ENCODE peak calls at places on chromosome 11, in seven cellular contexts. R is CD4-positive, alpha-beta T cell; N is CD8-positive, alpha-beta T cell; S is PC-3; A is H9; H is upper lobe of left lung; O is fibroblast of lung. L is an unnamed sample.

GRCh38 chr11:15654397-15654915 is 539.7 kb downstream of the INSC start:
- DNase-seq in R (no peak), N (no peak), S (no peak), A (no peak), H (no peak), O (no peak), L (no peak)

GRCh38 chr11:33257160-33257896 is at the start of gene HIPK3:
- DNase-seq in R (peak; percentile 67), N (peak; percentile 75), S (peak; percentile 80), A (peak; percentile 79), H (peak; percentile 91), O (peak; percentile 75), L (peak; percentile 68)

GRCh38 chr11:1390603-1391164 is 950 bp downstream of the BRSK2 start:
- DNase-seq in R (no peak), N (no peak), S (no peak), A (peak; percentile 60), H (no peak), O (no peak), L (peak; percentile 44)

GRCh38 chr11:8729837-8730696 is 47.5 kb downstream of the RPL27A start:
- DNase-seq in R (no peak), N (no peak), S (no peak), A (peak; percentile 57), H (no peak), O (no peak), L (no peak)

GRCh38 chr11:133946541-133947297 is 10.0 kb downstream of the IGSF9B start:
- DNase-seq in R (no peak), N (peak; percentile 44), S (no peak), A (no peak), H (no peak), O (no peak), L (peak; percentile 44)

GRCh38 chr11:69912161-69912910 is 93.1 kb upstream of the FGF3 start:
- DNase-seq in R (no peak), N (no peak), S (no peak), A (peak; percentile 24), H (no peak), O (no peak), L (no peak)

GRCh38 chr11:132123449-132123848 is 753.0 kb downstream of the NTM start:
- DNase-seq in R (no peak), N (no peak), S (no peak), A (peak; percentile 46), H (no peak), O (no peak), L (peak; percentile 76)

GRCh38 chr11:60915250-60915914 is 1.4 kb downstream of the TMEM109 start:
- DNase-seq in R (peak; percentile 48), N (peak; percentile 68), S (peak; percentile 95), A (peak; percentile 77), H (peak; percentile 89), O (peak; percentile 62), L (no peak)

GRCh38 chr11:13745165-13745564 is 76.7 kb downstream of the FAR1 start:
- DNase-seq in R (no peak), N (no peak), S (no peak), A (no peak), H (no peak), O (no peak), L (no peak)

DNA sequence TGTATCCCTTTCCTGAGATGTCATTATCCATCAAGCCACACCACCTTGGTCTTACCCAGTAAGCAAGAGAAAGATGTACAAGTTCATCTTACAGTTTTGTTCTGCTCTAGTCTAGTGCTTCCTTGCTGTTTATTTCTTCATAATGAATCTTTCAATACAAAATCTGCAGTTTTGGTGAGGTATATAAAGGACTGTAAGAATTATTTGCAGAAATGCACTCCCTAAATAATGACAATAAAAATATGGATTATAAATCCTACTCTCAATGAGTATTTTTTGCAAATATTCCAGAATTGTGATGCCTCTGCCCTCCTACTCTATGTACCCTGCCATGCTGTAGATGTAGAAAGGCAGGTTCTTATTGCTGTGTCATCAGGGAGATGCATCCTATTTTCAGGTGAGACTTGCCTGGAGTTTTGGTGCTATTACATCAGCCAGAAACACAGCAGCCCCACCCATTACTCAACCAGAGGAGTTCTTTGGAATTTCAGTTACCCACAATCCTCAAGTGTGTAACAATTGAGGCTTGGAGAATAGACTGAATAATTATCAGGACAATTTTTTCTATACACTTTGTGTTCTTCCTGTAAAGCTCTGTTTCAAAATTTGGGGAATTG is at the start of gene OR10S1:
- DNase-seq in R (no peak), N (no peak), S (no peak), A (no peak), H (no peak), O (no peak), L (no peak)
- H3K27ac ChIP-seq in R (no peak within 1 kb of the TSS), N (no peak within 1 kb of the TSS), S (no peak within 1 kb of the TSS), A (no peak within 1 kb of the TSS), H (no peak within 1 kb of the TSS), O (no peak within 1 kb of the TSS), L (no peak within 1 kb of the TSS)

GRCh38 chr11:110711448-110711775 is 825 bp downstream of the ARHGAP20 start:
- DNase-seq in R (no peak), N (no peak), S (no peak), A (no peak), H (no peak), O (no peak), L (no peak)

GRCh38 chr11:110710520-110711381 is 1.5 kb downstream of the ARHGAP20 start:
- DNase-seq in R (no peak), N (no peak), S (no peak), A (peak; percentile 44), H (peak; percentile 52), O (peak; percentile 43), L (peak; percentile 40)

GRCh38 chr11:110713469-110713776 is 1.2 kb upstream of the ARHGAP20 start:
- DNase-seq in R (no peak), N (no peak), S (no peak), A (no peak), H (no peak), O (no peak), L (no peak)

GRCh38 chr11:110711776-110712642 is at the start of gene ARHGAP20:
- DNase-seq in R (no peak), N (peak; percentile 23), S (peak; percentile 12), A (peak; percentile 81), H (peak; percentile 79), O (peak; percentile 64), L (peak; percentile 57)

DNA sequence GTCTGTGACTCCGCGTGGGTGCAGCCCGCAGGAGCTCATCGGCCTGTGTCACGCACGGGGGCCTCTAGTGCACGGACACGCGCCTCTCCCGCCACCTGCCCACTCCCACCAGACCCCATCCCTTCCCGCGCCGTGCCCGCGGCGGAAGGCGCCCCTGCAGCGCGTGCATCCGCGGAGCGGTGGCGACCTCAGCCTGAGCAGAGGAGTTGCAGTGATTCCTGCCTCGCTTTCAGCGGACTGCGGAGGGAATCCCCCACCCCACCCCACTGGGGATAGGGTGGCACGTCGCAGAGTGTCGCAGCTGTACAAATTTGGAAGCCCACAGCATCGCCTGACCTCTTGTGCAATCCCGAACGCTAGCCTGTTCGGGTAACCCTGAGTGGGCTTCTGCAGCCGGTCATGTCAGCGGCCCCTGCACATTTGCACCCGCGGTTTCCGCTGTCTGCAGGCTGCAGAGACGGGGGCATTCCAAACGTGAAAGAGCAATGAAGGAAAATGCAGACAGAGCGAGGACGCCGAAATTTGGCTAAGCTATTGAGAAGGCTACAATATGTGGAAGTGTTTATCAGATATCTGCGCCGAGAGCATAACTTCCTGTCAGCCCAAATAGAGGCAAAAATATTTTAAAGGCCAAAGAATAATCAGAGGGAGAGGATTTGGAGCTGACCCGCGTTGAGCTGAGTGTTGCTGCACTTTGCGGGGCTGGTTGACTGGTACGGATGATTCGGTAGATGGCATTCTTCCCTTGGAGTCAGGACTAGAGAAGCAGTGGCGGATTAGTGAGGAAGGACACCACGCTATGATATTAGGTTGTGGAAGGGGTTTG is 619 bp upstream of the ARHGAP20 start:
- DNase-seq in R (no peak), N (no peak), S (no peak), A (peak; percentile 28), H (peak; percentile 51), O (peak; percentile 75), L (no peak)
- TF ChIP-seq CTCF in R (no peak), N (no peak), S (no peak), A (no peak), H (no peak), O (peak; percentile 37), L (peak; percentile 35)

DNA sequence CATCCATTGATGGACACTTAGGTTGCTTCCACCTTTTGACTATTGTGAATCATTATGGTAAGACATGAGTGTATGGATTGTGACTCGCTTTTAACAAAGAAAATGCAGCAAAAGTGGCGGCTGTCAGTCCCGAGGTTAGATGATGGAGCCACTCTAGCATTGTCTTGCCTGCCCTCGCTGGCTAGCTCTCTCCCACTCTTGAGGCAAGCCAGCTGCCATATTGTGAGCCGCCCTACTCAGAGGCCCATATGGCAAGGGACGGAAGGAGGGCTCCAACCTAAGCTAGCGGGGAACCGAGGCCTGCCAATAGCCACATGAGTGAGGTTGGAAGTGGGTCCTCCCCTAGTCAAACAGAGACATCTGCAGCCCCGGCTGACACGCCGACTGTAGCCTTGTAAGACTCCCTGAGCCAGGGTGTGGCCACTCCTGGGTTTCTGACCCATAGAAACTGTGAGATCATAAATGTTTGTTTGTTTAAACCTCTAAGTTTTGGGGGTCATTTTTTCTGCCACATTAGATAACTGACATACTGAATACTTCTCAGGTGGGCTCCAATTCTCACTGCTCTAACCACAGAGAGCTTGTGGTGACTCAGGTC is 160.2 kb downstream of the LDLRAD3 start:
- DNase-seq in R (no peak), N (no peak), S (no peak), A (no peak), H (no peak), O (no peak), L (no peak)
- H3K27ac ChIP-seq in R (no peak overlapping the region), N (no peak overlapping the region), S (no peak overlapping the region), A (peak overlapping the region; percentile 44), H (no peak overlapping the region), O (no peak overlapping the region), L (no peak overlapping the region)

GRCh38 chr11:113690619-113691569 is 15.2 kb downstream of the TMPRSS5 start:
- DNase-seq in R (no peak), N (no peak), S (peak; percentile 97), A (peak; percentile 76), H (no peak), O (peak; percentile 44), L (no peak)
- TF ChIP-seq CTCF in R (no peak), N (no peak), S (peak; percentile 93), A (peak; percentile 97), H (no peak), O (peak; percentile 25), L (peak; percentile 53)

DNA sequence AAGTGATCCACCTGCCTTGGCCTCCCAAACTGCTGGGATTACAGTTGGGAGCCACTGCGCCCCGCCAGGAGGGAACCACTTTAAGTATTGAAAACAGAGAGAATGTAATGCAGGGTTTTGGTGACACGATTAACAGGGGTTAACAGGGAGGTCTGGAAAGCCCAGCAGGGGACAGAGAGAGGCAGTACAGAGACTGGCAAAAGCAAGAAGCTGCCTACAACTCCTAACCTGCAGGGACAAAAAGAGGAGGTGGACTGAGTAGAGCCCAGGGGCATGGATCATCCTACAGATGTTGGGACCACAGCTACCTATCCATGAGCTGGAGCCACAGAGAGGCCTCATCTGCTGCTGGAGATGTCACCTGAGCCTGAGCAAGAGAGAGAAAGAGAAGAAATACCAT is 1.7 kb upstream of the SPINDOC start:
- DNase-seq in R (no peak), N (no peak), S (no peak), A (no peak), H (no peak), O (no peak), L (no peak)
- H3K27ac ChIP-seq in R (no peak overlapping the region), N (no peak overlapping the region), S (no peak overlapping the region), A (no peak overlapping the region), H (no peak overlapping the region), O (no peak overlapping the region), L (no peak overlapping the region)